ENCODE peak calls at places on chromosomes 11 and 22, in six cellular contexts. One of them, this sample, is unnamed.

GRCh38 chr11:109236188-109236587 is 185.8 kb upstream of the C11orf87 start:
- DNase-seq in CD4-positive, alpha-beta memory T cell: no peak
- DNase-seq in astrocyte of the spinal cord: no peak
- DNase-seq in thoracic aorta: no peak
- DNase-seq in anterior cingulate cortex: no peak
- DNase-seq in GM06990: no peak
- DNase-seq in this sample: no peak

GRCh38 chr22:42229455-42230149 is 40.9 kb downstream of the TCF20 start:
- DNase-seq in CD4-positive, alpha-beta memory T cell: no peak
- DNase-seq in astrocyte of the spinal cord: peak; percentile 57
- DNase-seq in thoracic aorta: no peak
- DNase-seq in anterior cingulate cortex: no peak
- DNase-seq in GM06990: no peak
- DNase-seq in this sample: no peak

GRCh38 chr11:57213282-57214086 is 23.6 kb downstream of the APLNR start:
- DNase-seq in CD4-positive, alpha-beta memory T cell: no peak
- DNase-seq in astrocyte of the spinal cord: peak; percentile 17
- DNase-seq in thoracic aorta: no peak
- DNase-seq in anterior cingulate cortex: no peak
- DNase-seq in GM06990: no peak
- DNase-seq in this sample: no peak

GRCh38 chr11:15471709-15472404 is 357.1 kb downstream of the INSC start:
- DNase-seq in CD4-positive, alpha-beta memory T cell: no peak
- DNase-seq in astrocyte of the spinal cord: no peak
- DNase-seq in thoracic aorta: no peak
- DNase-seq in anterior cingulate cortex: no peak
- DNase-seq in GM06990: no peak
- DNase-seq in this sample: no peak

GRCh38 chr11:2211113-2211971 is 39.7 kb upstream of the TH start:
- DNase-seq in CD4-positive, alpha-beta memory T cell: no peak
- DNase-seq in astrocyte of the spinal cord: no peak
- DNase-seq in thoracic aorta: no peak
- DNase-seq in anterior cingulate cortex: no peak
- DNase-seq in GM06990: no peak
- DNase-seq in this sample: peak; percentile 34

GRCh38 chr11:9160166-9160565 is 68.8 kb upstream of the SCUBE2 start:
- DNase-seq in CD4-positive, alpha-beta memory T cell: no peak
- DNase-seq in astrocyte of the spinal cord: no peak
- DNase-seq in thoracic aorta: no peak
- DNase-seq in anterior cingulate cortex: no peak
- DNase-seq in GM06990: no peak
- DNase-seq in this sample: no peak

GRCh38 chr11:1531961-1532586 is 40.0 kb downstream of the DUSP8 start:
- DNase-seq in CD4-positive, alpha-beta memory T cell: no peak
- DNase-seq in astrocyte of the spinal cord: peak; percentile 43
- DNase-seq in thoracic aorta: peak; percentile 40
- DNase-seq in anterior cingulate cortex: peak; percentile 71
- DNase-seq in GM06990: no peak
- DNase-seq in this sample: no peak

GRCh38 chr11:100741866-100742625 is 55.0 kb downstream of the ARHGAP42 start:
- DNase-seq in CD4-positive, alpha-beta memory T cell: no peak
- DNase-seq in astrocyte of the spinal cord: no peak
- DNase-seq in thoracic aorta: no peak
- DNase-seq in anterior cingulate cortex: no peak
- DNase-seq in GM06990: no peak
- DNase-seq in this sample: no peak

GRCh38 chr22:49906799-49907290 is 11.4 kb downstream of the ALG12 start:
- DNase-seq in CD4-positive, alpha-beta memory T cell: no peak
- DNase-seq in astrocyte of the spinal cord: no peak
- DNase-seq in thoracic aorta: no peak
- DNase-seq in anterior cingulate cortex: no peak
- DNase-seq in GM06990: no peak
- DNase-seq in this sample: no peak

GRCh38 chr11:47688101-47688500 is 27.1 kb downstream of the AGBL2 start:
- DNase-seq in CD4-positive, alpha-beta memory T cell: no peak
- DNase-seq in astrocyte of the spinal cord: no peak
- DNase-seq in thoracic aorta: no peak
- DNase-seq in anterior cingulate cortex: no peak
- DNase-seq in GM06990: no peak
- DNase-seq in this sample: no peak

GRCh38 chr22:48414662-48415061 is 1413.0 kb downstream of the BRD1 start:
- DNase-seq in CD4-positive, alpha-beta memory T cell: no peak
- DNase-seq in astrocyte of the spinal cord: no peak
- DNase-seq in thoracic aorta: no peak
- DNase-seq in anterior cingulate cortex: no peak
- DNase-seq in GM06990: no peak
- DNase-seq in this sample: no peak

GRCh38 chr22:43919106-43919965 is 4.3 kb upstream of the PNPLA3 start:
- DNase-seq in CD4-positive, alpha-beta memory T cell: no peak
- DNase-seq in astrocyte of the spinal cord: peak; percentile 28
- DNase-seq in thoracic aorta: no peak
- DNase-seq in anterior cingulate cortex: no peak
- DNase-seq in GM06990: no peak
- DNase-seq in this sample: no peak

GRCh38 chr11:64734786-64735761 is 8.9 kb downstream of the RASGRP2 start:
- DNase-seq in CD4-positive, alpha-beta memory T cell: no peak
- DNase-seq in astrocyte of the spinal cord: no peak
- DNase-seq in thoracic aorta: no peak
- DNase-seq in anterior cingulate cortex: no peak
- DNase-seq in GM06990: no peak
- DNase-seq in this sample: no peak

GRCh38 chr22:19174106-19175025 is 4.2 kb downstream of the SLC25A1 start:
- DNase-seq in CD4-positive, alpha-beta memory T cell: no peak
- DNase-seq in astrocyte of the spinal cord: peak; percentile 39
- DNase-seq in thoracic aorta: no peak
- DNase-seq in anterior cingulate cortex: no peak
- DNase-seq in GM06990: no peak
- DNase-seq in this sample: no peak

GRCh38 chr22:46027219-46028068 is 50.5 kb upstream of the WNT7B start:
- DNase-seq in CD4-positive, alpha-beta memory T cell: no peak
- DNase-seq in astrocyte of the spinal cord: no peak
- DNase-seq in thoracic aorta: no peak
- DNase-seq in anterior cingulate cortex: peak; percentile 62
- DNase-seq in GM06990: no peak
- DNase-seq in this sample: no peak

GRCh38 chr11:130118636-130119387 is 40.8 kb upstream of the ST14 start:
- DNase-seq in CD4-positive, alpha-beta memory T cell: peak; percentile 45
- DNase-seq in astrocyte of the spinal cord: no peak
- DNase-seq in thoracic aorta: no peak
- DNase-seq in anterior cingulate cortex: no peak
- DNase-seq in GM06990: peak; percentile 43
- DNase-seq in this sample: no peak

GRCh38 chr11:62497132-62497915 is 49.3 kb downstream of the AHNAK start:
- DNase-seq in CD4-positive, alpha-beta memory T cell: peak; percentile 16
- DNase-seq in astrocyte of the spinal cord: peak; percentile 52
- DNase-seq in thoracic aorta: no peak
- DNase-seq in anterior cingulate cortex: no peak
- DNase-seq in GM06990: no peak
- DNase-seq in this sample: no peak

GRCh38 chr11:134350381-134350780 is 18.6 kb downstream of the GLB1L2 start:
- DNase-seq in CD4-positive, alpha-beta memory T cell: no peak
- DNase-seq in astrocyte of the spinal cord: no peak
- DNase-seq in thoracic aorta: no peak
- DNase-seq in anterior cingulate cortex: no peak
- DNase-seq in GM06990: no peak
- DNase-seq in this sample: no peak

GRCh38 chr11:10909141-10909883 is 51.5 kb upstream of the ZBED5 start:
- DNase-seq in CD4-positive, alpha-beta memory T cell: no peak
- DNase-seq in astrocyte of the spinal cord: no peak
- DNase-seq in thoracic aorta: no peak
- DNase-seq in anterior cingulate cortex: no peak
- DNase-seq in GM06990: no peak
- DNase-seq in this sample: no peak

GRCh38 chr11:77057938-77058474 is 8.8 kb upstream of the CAPN5 start:
- DNase-seq in CD4-positive, alpha-beta memory T cell: no peak
- DNase-seq in astrocyte of the spinal cord: no peak
- DNase-seq in thoracic aorta: no peak
- DNase-seq in anterior cingulate cortex: no peak
- DNase-seq in GM06990: no peak
- DNase-seq in this sample: no peak

GRCh38 chr22:50261615-50262459 is at the start of gene MAPK12:
- DNase-seq in CD4-positive, alpha-beta memory T cell: no peak
- DNase-seq in astrocyte of the spinal cord: no peak
- DNase-seq in thoracic aorta: no peak
- DNase-seq in anterior cingulate cortex: no peak
- DNase-seq in GM06990: peak; percentile 69
- DNase-seq in this sample: no peak

GRCh38 chr11:73140213-73141030 is 1.7 kb downstream of the FCHSD2 start:
- DNase-seq in CD4-positive, alpha-beta memory T cell: no peak
- DNase-seq in astrocyte of the spinal cord: peak; percentile 49
- DNase-seq in thoracic aorta: no peak
- DNase-seq in anterior cingulate cortex: no peak
- DNase-seq in GM06990: no peak
- DNase-seq in this sample: no peak

GRCh38 chr22:28015676-28016601 is 96.9 kb upstream of the PITPNB start:
- DNase-seq in CD4-positive, alpha-beta memory T cell: no peak
- DNase-seq in astrocyte of the spinal cord: no peak
- DNase-seq in thoracic aorta: no peak
- DNase-seq in anterior cingulate cortex: no peak
- DNase-seq in GM06990: no peak
- DNase-seq in this sample: no peak

GRCh38 chr11:118610220-118610772 is 2.9 kb downstream of the PHLDB1 start:
- DNase-seq in CD4-positive, alpha-beta memory T cell: no peak
- DNase-seq in astrocyte of the spinal cord: no peak
- DNase-seq in thoracic aorta: no peak
- DNase-seq in anterior cingulate cortex: no peak
- DNase-seq in GM06990: no peak
- DNase-seq in this sample: no peak

GRCh38 chr11:107856981-107857517 is 1.5 kb downstream of the SLC35F2 start:
- DNase-seq in CD4-positive, alpha-beta memory T cell: no peak
- DNase-seq in astrocyte of the spinal cord: no peak
- DNase-seq in thoracic aorta: no peak
- DNase-seq in anterior cingulate cortex: no peak
- DNase-seq in GM06990: no peak
- DNase-seq in this sample: no peak

GRCh38 chr11:110852925-110853324 is 140.7 kb upstream of the ARHGAP20 start:
- DNase-seq in CD4-positive, alpha-beta memory T cell: no peak
- DNase-seq in astrocyte of the spinal cord: no peak
- DNase-seq in thoracic aorta: no peak
- DNase-seq in anterior cingulate cortex: no peak
- DNase-seq in GM06990: no peak
- DNase-seq in this sample: no peak

GRCh38 chr22:33513388-33514336 is 406.6 kb downstream of the LARGE1 start:
- DNase-seq in CD4-positive, alpha-beta memory T cell: no peak
- DNase-seq in astrocyte of the spinal cord: no peak
- DNase-seq in thoracic aorta: no peak
- DNase-seq in anterior cingulate cortex: no peak
- DNase-seq in GM06990: no peak
- DNase-seq in this sample: no peak

GRCh38 chr11:126840201-126840886 is 160.2 kb downstream of the KIRREL3 start:
- DNase-seq in CD4-positive, alpha-beta memory T cell: no peak
- DNase-seq in astrocyte of the spinal cord: no peak
- DNase-seq in thoracic aorta: no peak
- DNase-seq in anterior cingulate cortex: no peak
- DNase-seq in GM06990: no peak
- DNase-seq in this sample: no peak

This sample was measured in ureter.